ENCODE peak calls at places on chromosomes 6 and 20, in nine cellular contexts. One of them, this sample, is unnamed. For H3K4me1, the result is how much of the 10 kb centered on the place peaks cover.

GRCh38 chr6:38495511-38495910 is 144.2 kb downstream of the BTBD9 start:
- DNase-seq in left ventricle myocardium inferior: no peak
- DNase-seq in body of pancreas: no peak
- DNase-seq in tibial nerve: no peak
- DNase-seq in heart right ventricle: no peak
- DNase-seq in right lobe of liver: no peak
- DNase-seq in ovary: no peak
- DNase-seq in iPS DF 6.9: no peak
- DNase-seq in IMR-90: no peak
- DNase-seq in this sample: no peak

GRCh38 chr20:37383229-37383989 is 37.5 kb downstream of the SRC start:
- DNase-seq in tibial nerve: no peak
- DNase-seq in heart right ventricle: no peak
- DNase-seq in ovary: no peak
- DNase-seq in left ventricle myocardium inferior: no peak
- DNase-seq in right lobe of liver: peak
- DNase-seq in iPS DF 6.9: no peak
- DNase-seq in body of pancreas: peak
- DNase-seq in IMR-90: peak
- DNase-seq in this sample: no peak

GRCh38 chr20:59588236-59588855 is 16.0 kb upstream of the PHACTR3 start:
- DNase-seq in IMR-90: no peak
- DNase-seq in heart right ventricle: no peak
- DNase-seq in right lobe of liver: no peak
- DNase-seq in tibial nerve: no peak
- DNase-seq in left ventricle myocardium inferior: peak
- DNase-seq in body of pancreas: no peak
- DNase-seq in ovary: no peak
- DNase-seq in iPS DF 6.9: no peak
- DNase-seq in this sample: no peak

GRCh38 chr6:165568326-165568725 is 94.7 kb downstream of the PDE10A start:
- DNase-seq in heart right ventricle: no peak
- DNase-seq in right lobe of liver: no peak
- DNase-seq in left ventricle myocardium inferior: no peak
- DNase-seq in tibial nerve: no peak
- DNase-seq in body of pancreas: no peak
- DNase-seq in ovary: no peak
- DNase-seq in IMR-90: no peak
- DNase-seq in iPS DF 6.9: no peak
- DNase-seq in this sample: no peak

GRCh38 chr20:58706150-58706892 is 13.7 kb downstream of the NPEPL1 start:
- DNase-seq in IMR-90: no peak
- DNase-seq in ovary: no peak
- DNase-seq in body of pancreas: no peak
- DNase-seq in left ventricle myocardium inferior: no peak
- DNase-seq in tibial nerve: no peak
- DNase-seq in right lobe of liver: no peak
- DNase-seq in heart right ventricle: no peak
- DNase-seq in iPS DF 6.9: no peak
- DNase-seq in this sample: no peak

GRCh38 chr6:41531591-41532582 is 14.3 kb upstream of the FOXP4 start:
- DNase-seq in right lobe of liver: no peak
- DNase-seq in tibial nerve: no peak
- DNase-seq in body of pancreas: no peak
- DNase-seq in IMR-90: peak
- DNase-seq in ovary: no peak
- DNase-seq in heart right ventricle: no peak
- DNase-seq in iPS DF 6.9: no peak
- DNase-seq in left ventricle myocardium inferior: no peak
- DNase-seq in this sample: no peak

GRCh38 chr6:166629628-166630027 is 2.6 kb upstream of the RPS6KA2 start:
- DNase-seq in iPS DF 6.9: no peak
- DNase-seq in tibial nerve: no peak
- DNase-seq in right lobe of liver: no peak
- DNase-seq in heart right ventricle: no peak
- DNase-seq in IMR-90: peak
- DNase-seq in left ventricle myocardium inferior: no peak
- DNase-seq in ovary: no peak
- DNase-seq in body of pancreas: no peak
- DNase-seq in this sample: no peak

GRCh38 chr6:112172540-112172939 is 81.8 kb downstream of the LAMA4 start:
- DNase-seq in ovary: no peak
- DNase-seq in tibial nerve: no peak
- DNase-seq in IMR-90: no peak
- DNase-seq in heart right ventricle: no peak
- DNase-seq in right lobe of liver: no peak
- DNase-seq in iPS DF 6.9: no peak
- DNase-seq in body of pancreas: no peak
- DNase-seq in left ventricle myocardium inferior: no peak
- DNase-seq in this sample: no peak

GRCh38 chr20:2364014-2364413 is 16.7 kb upstream of the TGM6 start:
- DNase-seq in ovary: no peak
- DNase-seq in heart right ventricle: no peak
- DNase-seq in IMR-90: no peak
- DNase-seq in body of pancreas: no peak
- DNase-seq in left ventricle myocardium inferior: no peak
- DNase-seq in iPS DF 6.9: no peak
- DNase-seq in right lobe of liver: no peak
- DNase-seq in tibial nerve: no peak
- DNase-seq in this sample: no peak

GRCh38 chr6:129251669-129252376 is 368.9 kb downstream of the LAMA2 start:
- DNase-seq in ovary: peak
- DNase-seq in tibial nerve: peak
- DNase-seq in right lobe of liver: no peak
- DNase-seq in heart right ventricle: peak
- DNase-seq in iPS DF 6.9: peak
- DNase-seq in IMR-90: peak
- DNase-seq in left ventricle myocardium inferior: no peak
- DNase-seq in body of pancreas: peak
- DNase-seq in this sample: no peak

GRCh38 chr20:24018796-24019195 is 30.2 kb upstream of the GGTLC1 start:
- DNase-seq in ovary: no peak
- DNase-seq in body of pancreas: no peak
- DNase-seq in IMR-90: no peak
- DNase-seq in iPS DF 6.9: no peak
- DNase-seq in tibial nerve: no peak
- DNase-seq in left ventricle myocardium inferior: no peak
- DNase-seq in heart right ventricle: no peak
- DNase-seq in right lobe of liver: no peak
- DNase-seq in this sample: no peak

GRCh38 chr6:3664641-3665041 is 86.9 kb downstream of the PXDC1 start:
- DNase-seq in ovary: no peak
- DNase-seq in IMR-90: peak
- DNase-seq in body of pancreas: no peak
- DNase-seq in left ventricle myocardium inferior: no peak
- DNase-seq in tibial nerve: no peak
- DNase-seq in heart right ventricle: no peak
- DNase-seq in right lobe of liver: no peak
- DNase-seq in iPS DF 6.9: no peak
- DNase-seq in this sample: no peak
- H3K27ac ChIP-seq in ovary: no peak
- H3K27ac ChIP-seq in IMR-90: no peak
- H3K27ac ChIP-seq in body of pancreas: no peak
- H3K27ac ChIP-seq in left ventricle myocardium inferior: no peak
- H3K27ac ChIP-seq in tibial nerve: no peak
- H3K27ac ChIP-seq in heart right ventricle: no peak
- H3K27ac ChIP-seq in right lobe of liver: no peak
- H3K27ac ChIP-seq in iPS DF 6.9: no peak
- H3K27ac ChIP-seq in this sample: no peak

GRCh38 chr6:158517581-158517980 is 42.3 kb upstream of the TMEM181 start:
- DNase-seq in body of pancreas: no peak
- DNase-seq in tibial nerve: no peak
- DNase-seq in IMR-90: no peak
- DNase-seq in ovary: no peak
- DNase-seq in heart right ventricle: no peak
- DNase-seq in left ventricle myocardium inferior: no peak
- DNase-seq in iPS DF 6.9: no peak
- DNase-seq in right lobe of liver: no peak
- DNase-seq in this sample: no peak

GRCh38 chr6:158519761-158520160 is 40.1 kb upstream of the TMEM181 start:
- DNase-seq in IMR-90: no peak
- DNase-seq in left ventricle myocardium inferior: no peak
- DNase-seq in iPS DF 6.9: no peak
- DNase-seq in tibial nerve: no peak
- DNase-seq in heart right ventricle: no peak
- DNase-seq in ovary: no peak
- DNase-seq in right lobe of liver: no peak
- DNase-seq in body of pancreas: no peak
- DNase-seq in this sample: no peak

GRCh38 chr6:158517038-158517437 is 42.9 kb upstream of the TMEM181 start:
- DNase-seq in IMR-90: no peak
- DNase-seq in tibial nerve: no peak
- DNase-seq in body of pancreas: no peak
- DNase-seq in ovary: no peak
- DNase-seq in heart right ventricle: no peak
- DNase-seq in right lobe of liver: no peak
- DNase-seq in iPS DF 6.9: no peak
- DNase-seq in left ventricle myocardium inferior: no peak
- DNase-seq in this sample: no peak

GRCh38 chr6:158518196-158519127 is 41.4 kb upstream of the TMEM181 start:
- DNase-seq in ovary: peak
- DNase-seq in heart right ventricle: peak
- DNase-seq in iPS DF 6.9: peak
- DNase-seq in right lobe of liver: no peak
- DNase-seq in IMR-90: peak
- DNase-seq in tibial nerve: peak
- DNase-seq in left ventricle myocardium inferior: peak
- DNase-seq in body of pancreas: peak
- DNase-seq in this sample: no peak

DNA sequence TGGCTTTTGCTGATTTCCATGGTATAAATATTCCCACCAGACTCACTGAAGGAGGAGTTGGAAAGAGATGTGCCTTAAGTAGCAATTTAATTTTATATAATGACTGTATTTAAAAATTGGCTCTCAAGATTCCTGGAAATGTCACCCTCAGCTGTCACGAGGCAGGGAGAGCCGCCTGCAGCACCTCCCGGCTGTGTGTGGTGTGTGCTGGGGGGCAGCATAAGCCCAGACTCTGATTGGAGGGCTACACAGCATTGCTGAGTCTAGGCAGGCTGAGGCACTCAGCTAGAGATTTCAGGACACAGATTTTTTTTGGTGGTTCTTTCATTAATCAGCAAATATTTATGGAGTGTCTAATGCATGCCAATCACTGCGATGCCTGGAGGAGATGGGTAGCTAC is 40.5 kb upstream of the TMEM181 start:
- DNase-seq in left ventricle myocardium inferior: no peak
- DNase-seq in ovary: no peak
- DNase-seq in IMR-90: no peak
- DNase-seq in iPS DF 6.9: no peak
- DNase-seq in body of pancreas: no peak
- DNase-seq in tibial nerve: no peak
- DNase-seq in heart right ventricle: no peak
- DNase-seq in right lobe of liver: no peak
- DNase-seq in this sample: no peak
- H3K4me1 ChIP-seq in left ventricle myocardium inferior: under half
- H3K4me1 ChIP-seq in ovary: under half
- H3K4me1 ChIP-seq in IMR-90: under half
- H3K4me1 ChIP-seq in iPS DF 6.9: under half
- H3K4me1 ChIP-seq in body of pancreas: under half
- H3K4me1 ChIP-seq in tibial nerve: under half
- H3K4me1 ChIP-seq in heart right ventricle: under half
- H3K4me1 ChIP-seq in right lobe of liver: under half
- H3K4me1 ChIP-seq in this sample: under half

GRCh38 chr6:157034433-157035230 is 257.5 kb downstream of the ARID1B start:
- DNase-seq in right lobe of liver: no peak
- DNase-seq in IMR-90: peak
- DNase-seq in heart right ventricle: no peak
- DNase-seq in ovary: no peak
- DNase-seq in left ventricle myocardium inferior: no peak
- DNase-seq in body of pancreas: no peak
- DNase-seq in iPS DF 6.9: no peak
- DNase-seq in tibial nerve: no peak
- DNase-seq in this sample: no peak

GRCh38 chr6:157036245-157036681 is 259.1 kb downstream of the ARID1B start:
- DNase-seq in iPS DF 6.9: no peak
- DNase-seq in heart right ventricle: no peak
- DNase-seq in tibial nerve: no peak
- DNase-seq in right lobe of liver: no peak
- DNase-seq in IMR-90: peak
- DNase-seq in ovary: no peak
- DNase-seq in left ventricle myocardium inferior: no peak
- DNase-seq in body of pancreas: peak
- DNase-seq in this sample: no peak

GRCh38 chr6:157035576-157035975 is 258.4 kb downstream of the ARID1B start:
- DNase-seq in right lobe of liver: no peak
- DNase-seq in iPS DF 6.9: no peak
- DNase-seq in ovary: no peak
- DNase-seq in body of pancreas: no peak
- DNase-seq in left ventricle myocardium inferior: no peak
- DNase-seq in heart right ventricle: no peak
- DNase-seq in IMR-90: no peak
- DNase-seq in tibial nerve: no peak
- DNase-seq in this sample: no peak

GRCh38 chr6:157032923-157033322 is 255.7 kb downstream of the ARID1B start:
- DNase-seq in left ventricle myocardium inferior: no peak
- DNase-seq in right lobe of liver: no peak
- DNase-seq in IMR-90: no peak
- DNase-seq in iPS DF 6.9: no peak
- DNase-seq in body of pancreas: no peak
- DNase-seq in tibial nerve: no peak
- DNase-seq in heart right ventricle: no peak
- DNase-seq in ovary: no peak
- DNase-seq in this sample: no peak

DNA sequence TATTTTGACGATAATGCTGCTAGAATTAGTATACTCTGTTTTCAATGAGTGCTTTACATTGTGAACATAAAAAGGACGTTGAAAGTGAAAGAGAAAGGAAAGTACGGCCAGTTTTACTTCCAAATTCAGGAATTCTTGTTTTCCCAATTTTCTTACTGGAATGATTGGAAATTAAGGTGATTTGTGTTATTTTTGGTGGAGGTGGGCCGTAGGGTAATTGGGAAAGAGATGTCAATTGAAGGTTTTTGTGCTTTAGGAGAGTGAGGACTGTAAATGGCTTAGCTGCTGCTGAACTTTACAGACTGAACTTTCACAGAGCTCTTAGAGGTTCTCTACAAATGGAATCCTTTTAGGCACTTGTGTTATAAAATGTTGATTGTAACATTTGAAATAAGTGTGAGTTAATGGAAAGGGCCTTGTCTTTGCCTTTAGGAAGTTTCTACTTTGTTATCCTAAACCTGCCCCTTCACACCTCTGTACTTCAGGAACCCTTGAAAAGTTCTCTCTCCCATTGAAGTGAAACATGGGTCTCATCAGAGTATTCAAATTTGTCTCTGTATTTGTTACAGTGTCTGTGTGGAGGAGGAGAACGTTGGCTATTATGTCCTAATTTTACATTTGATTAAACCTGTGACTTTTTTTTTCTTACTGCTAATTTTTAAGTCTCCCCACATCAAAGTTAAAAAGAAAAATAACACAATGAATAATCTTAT is 256.4 kb downstream of the ARID1B start:
- DNase-seq in ovary: no peak
- DNase-seq in iPS DF 6.9: no peak
- DNase-seq in IMR-90: peak
- DNase-seq in tibial nerve: no peak
- DNase-seq in body of pancreas: no peak
- DNase-seq in heart right ventricle: no peak
- DNase-seq in left ventricle myocardium inferior: no peak
- DNase-seq in right lobe of liver: no peak
- DNase-seq in this sample: no peak
- H3K4me3 ChIP-seq in ovary: peak
- H3K4me3 ChIP-seq in iPS DF 6.9: no peak
- H3K4me3 ChIP-seq in IMR-90: peak
- H3K4me3 ChIP-seq in tibial nerve: peak
- H3K4me3 ChIP-seq in body of pancreas: no peak
- H3K4me3 ChIP-seq in heart right ventricle: no peak
- H3K4me3 ChIP-seq in left ventricle myocardium inferior: peak
- H3K4me3 ChIP-seq in right lobe of liver: peak
- H3K4me3 ChIP-seq in this sample: peak

GRCh38 chr20:41339957-41340326 is 679 bp upstream of the LPIN3 start:
- DNase-seq in ovary: peak
- DNase-seq in left ventricle myocardium inferior: peak
- DNase-seq in heart right ventricle: peak
- DNase-seq in iPS DF 6.9: peak
- DNase-seq in tibial nerve: peak
- DNase-seq in right lobe of liver: peak
- DNase-seq in body of pancreas: peak
- DNase-seq in IMR-90: peak
- DNase-seq in this sample: peak
- H3K27ac ChIP-seq in ovary: no peak
- H3K27ac ChIP-seq in left ventricle myocardium inferior: peak
- H3K27ac ChIP-seq in heart right ventricle: peak
- H3K27ac ChIP-seq in iPS DF 6.9: no peak
- H3K27ac ChIP-seq in tibial nerve: peak
- H3K27ac ChIP-seq in right lobe of liver: peak
- H3K27ac ChIP-seq in body of pancreas: peak
- H3K27ac ChIP-seq in IMR-90: no peak
- H3K27ac ChIP-seq in this sample: peak